ENCODE peak calls at places on chromosomes 12 and 14, in ten cellular contexts. One of them, this sample, is unnamed. For H3K4me1, the result is how much of the 10 kb centered on the place peaks cover.

GRCh38 chr14:76715927-76716200 is 45.4 kb upstream of the VASH1 start:
- DNase-seq in breast epithelium: no peak
- DNase-seq in stomach: no peak
- DNase-seq in left ventricle myocardium inferior: no peak
- DNase-seq in PC-3: no peak
- DNase-seq in H9: no peak
- DNase-seq in body of pancreas: no peak
- DNase-seq in upper lobe of right lung: no peak
- DNase-seq in hepatocyte: no peak
- DNase-seq in pancreas: no peak
- DNase-seq in this sample: no peak

GRCh38 chr12:69885656-69886055 is 60.6 kb downstream of the MYRFL start:
- DNase-seq in breast epithelium: no peak
- DNase-seq in stomach: no peak
- DNase-seq in left ventricle myocardium inferior: no peak
- DNase-seq in PC-3: no peak
- DNase-seq in H9: no peak
- DNase-seq in body of pancreas: no peak
- DNase-seq in upper lobe of right lung: no peak
- DNase-seq in hepatocyte: no peak
- DNase-seq in pancreas: no peak
- DNase-seq in this sample: no peak

GRCh38 chr14:43001729-43002128 is 1395.1 kb downstream of the LRFN5 start:
- DNase-seq in breast epithelium: no peak
- DNase-seq in stomach: no peak
- DNase-seq in left ventricle myocardium inferior: no peak
- DNase-seq in PC-3: no peak
- DNase-seq in H9: no peak
- DNase-seq in body of pancreas: no peak
- DNase-seq in upper lobe of right lung: no peak
- DNase-seq in hepatocyte: no peak
- DNase-seq in pancreas: no peak
- DNase-seq in this sample: no peak

GRCh38 chr14:65472189-65472588 is 59.7 kb downstream of the FUT8 start:
- DNase-seq in breast epithelium: no peak
- DNase-seq in stomach: no peak
- DNase-seq in left ventricle myocardium inferior: no peak
- DNase-seq in PC-3: no peak
- DNase-seq in H9: peak
- DNase-seq in body of pancreas: no peak
- DNase-seq in upper lobe of right lung: no peak
- DNase-seq in hepatocyte: no peak
- DNase-seq in pancreas: no peak
- DNase-seq in this sample: peak

GRCh38 chr14:71554323-71554722 is 377.9 kb upstream of the RGS6 start:
- DNase-seq in breast epithelium: no peak
- DNase-seq in stomach: no peak
- DNase-seq in left ventricle myocardium inferior: no peak
- DNase-seq in PC-3: no peak
- DNase-seq in H9: no peak
- DNase-seq in body of pancreas: no peak
- DNase-seq in upper lobe of right lung: no peak
- DNase-seq in hepatocyte: no peak
- DNase-seq in pancreas: no peak
- DNase-seq in this sample: no peak

GRCh38 chr12:69999561-69999960 is 174.5 kb downstream of the MYRFL start:
- DNase-seq in breast epithelium: no peak
- DNase-seq in stomach: no peak
- DNase-seq in left ventricle myocardium inferior: no peak
- DNase-seq in PC-3: no peak
- DNase-seq in H9: no peak
- DNase-seq in body of pancreas: no peak
- DNase-seq in upper lobe of right lung: no peak
- DNase-seq in hepatocyte: no peak
- DNase-seq in pancreas: no peak
- DNase-seq in this sample: no peak

GRCh38 chr12:7060353-7060954 is at the start of gene C1S:
- DNase-seq in breast epithelium: no peak
- DNase-seq in stomach: peak
- DNase-seq in left ventricle myocardium inferior: peak
- DNase-seq in PC-3: peak
- DNase-seq in H9: peak
- DNase-seq in body of pancreas: peak
- DNase-seq in upper lobe of right lung: peak
- DNase-seq in hepatocyte: peak
- DNase-seq in pancreas: peak
- DNase-seq in this sample: peak

GRCh38 chr14:68446243-68447040 is 346.4 kb downstream of the ZFP36L1 start:
- DNase-seq in breast epithelium: no peak
- DNase-seq in stomach: no peak
- DNase-seq in left ventricle myocardium inferior: no peak
- DNase-seq in PC-3: peak
- DNase-seq in H9: no peak
- DNase-seq in body of pancreas: no peak
- DNase-seq in upper lobe of right lung: no peak
- DNase-seq in hepatocyte: no peak
- DNase-seq in pancreas: no peak
- DNase-seq in this sample: no peak

GRCh38 chr14:34181308-34181707 is 230.4 kb upstream of the EGLN3 start:
- DNase-seq in breast epithelium: no peak
- DNase-seq in stomach: no peak
- DNase-seq in left ventricle myocardium inferior: no peak
- DNase-seq in PC-3: no peak
- DNase-seq in H9: no peak
- DNase-seq in body of pancreas: no peak
- DNase-seq in upper lobe of right lung: no peak
- DNase-seq in hepatocyte: no peak
- DNase-seq in pancreas: no peak
- DNase-seq in this sample: no peak

GRCh38 chr12:724194-724855 is 28.1 kb upstream of the WNK1 start:
- DNase-seq in breast epithelium: no peak
- DNase-seq in stomach: no peak
- DNase-seq in left ventricle myocardium inferior: no peak
- DNase-seq in PC-3: peak
- DNase-seq in H9: peak
- DNase-seq in body of pancreas: peak
- DNase-seq in upper lobe of right lung: no peak
- DNase-seq in hepatocyte: no peak
- DNase-seq in pancreas: no peak
- DNase-seq in this sample: peak

GRCh38 chr14:22845821-22846625 is 9.6 kb downstream of the MMP14 start:
- DNase-seq in breast epithelium: no peak
- DNase-seq in stomach: no peak
- DNase-seq in left ventricle myocardium inferior: no peak
- DNase-seq in PC-3: no peak
- DNase-seq in H9: no peak
- DNase-seq in body of pancreas: no peak
- DNase-seq in upper lobe of right lung: peak
- DNase-seq in hepatocyte: no peak
- DNase-seq in pancreas: no peak
- DNase-seq in this sample: no peak

GRCh38 chr12:68364893-68365725 is 32.9 kb upstream of the MDM1 start:
- DNase-seq in breast epithelium: peak
- DNase-seq in stomach: peak
- DNase-seq in left ventricle myocardium inferior: peak
- DNase-seq in PC-3: peak
- DNase-seq in H9: peak
- DNase-seq in body of pancreas: peak
- DNase-seq in upper lobe of right lung: peak
- DNase-seq in hepatocyte: peak
- DNase-seq in pancreas: peak
- DNase-seq in this sample: peak

GRCh38 chr12:76284816-76285750 is 63.1 kb downstream of the BBS10 start:
- DNase-seq in breast epithelium: no peak
- DNase-seq in stomach: no peak
- DNase-seq in left ventricle myocardium inferior: no peak
- DNase-seq in PC-3: peak
- DNase-seq in H9: peak
- DNase-seq in body of pancreas: no peak
- DNase-seq in upper lobe of right lung: no peak
- DNase-seq in hepatocyte: peak
- DNase-seq in pancreas: no peak
- DNase-seq in this sample: no peak

GRCh38 chr14:38762845-38763244 is 340.2 kb downstream of the SEC23A start:
- DNase-seq in breast epithelium: no peak
- DNase-seq in stomach: no peak
- DNase-seq in left ventricle myocardium inferior: no peak
- DNase-seq in PC-3: no peak
- DNase-seq in H9: no peak
- DNase-seq in body of pancreas: no peak
- DNase-seq in upper lobe of right lung: no peak
- DNase-seq in hepatocyte: no peak
- DNase-seq in pancreas: no peak
- DNase-seq in this sample: no peak

GRCh38 chr12:83827860-83828259 is 1084.7 kb downstream of the SLC6A15 start:
- DNase-seq in breast epithelium: no peak
- DNase-seq in stomach: no peak
- DNase-seq in left ventricle myocardium inferior: no peak
- DNase-seq in PC-3: peak
- DNase-seq in H9: peak
- DNase-seq in body of pancreas: no peak
- DNase-seq in upper lobe of right lung: no peak
- DNase-seq in hepatocyte: peak
- DNase-seq in pancreas: no peak
- DNase-seq in this sample: peak
- TF ChIP-seq CTCF in breast epithelium: no peak
- TF ChIP-seq CTCF in stomach: no peak
- TF ChIP-seq CTCF in left ventricle myocardium inferior: no peak
- TF ChIP-seq CTCF in PC-3: peak
- TF ChIP-seq CTCF in H9: peak
- TF ChIP-seq CTCF in body of pancreas: no peak
- TF ChIP-seq CTCF in upper lobe of right lung: no peak
- TF ChIP-seq CTCF in hepatocyte: peak
- TF ChIP-seq CTCF in pancreas: no peak
- TF ChIP-seq CTCF in this sample: no peak

GRCh38 chr14:75067212-75067611 is 2.2 kb upstream of the ZC2HC1C start:
- DNase-seq in breast epithelium: no peak
- DNase-seq in stomach: no peak
- DNase-seq in left ventricle myocardium inferior: no peak
- DNase-seq in PC-3: no peak
- DNase-seq in H9: no peak
- DNase-seq in body of pancreas: no peak
- DNase-seq in upper lobe of right lung: no peak
- DNase-seq in hepatocyte: no peak
- DNase-seq in pancreas: no peak
- DNase-seq in this sample: no peak

GRCh38 chr14:75068294-75069020 is 984 bp upstream of the ZC2HC1C start:
- DNase-seq in breast epithelium: no peak
- DNase-seq in stomach: no peak
- DNase-seq in left ventricle myocardium inferior: no peak
- DNase-seq in PC-3: no peak
- DNase-seq in H9: no peak
- DNase-seq in body of pancreas: no peak
- DNase-seq in upper lobe of right lung: no peak
- DNase-seq in hepatocyte: no peak
- DNase-seq in pancreas: no peak
- DNase-seq in this sample: peak

GRCh38 chr14:75069021-75069810 is at the start of gene ZC2HC1C:
- DNase-seq in breast epithelium: peak
- DNase-seq in stomach: peak
- DNase-seq in left ventricle myocardium inferior: peak
- DNase-seq in PC-3: peak
- DNase-seq in H9: peak
- DNase-seq in body of pancreas: peak
- DNase-seq in upper lobe of right lung: peak
- DNase-seq in hepatocyte: peak
- DNase-seq in pancreas: peak
- DNase-seq in this sample: peak

GRCh38 chr14:75070383-75070782 is 942 bp downstream of the ZC2HC1C start:
- DNase-seq in breast epithelium: peak
- DNase-seq in stomach: no peak
- DNase-seq in left ventricle myocardium inferior: no peak
- DNase-seq in PC-3: no peak
- DNase-seq in H9: no peak
- DNase-seq in body of pancreas: peak
- DNase-seq in upper lobe of right lung: no peak
- DNase-seq in hepatocyte: no peak
- DNase-seq in pancreas: peak
- DNase-seq in this sample: no peak

DNA sequence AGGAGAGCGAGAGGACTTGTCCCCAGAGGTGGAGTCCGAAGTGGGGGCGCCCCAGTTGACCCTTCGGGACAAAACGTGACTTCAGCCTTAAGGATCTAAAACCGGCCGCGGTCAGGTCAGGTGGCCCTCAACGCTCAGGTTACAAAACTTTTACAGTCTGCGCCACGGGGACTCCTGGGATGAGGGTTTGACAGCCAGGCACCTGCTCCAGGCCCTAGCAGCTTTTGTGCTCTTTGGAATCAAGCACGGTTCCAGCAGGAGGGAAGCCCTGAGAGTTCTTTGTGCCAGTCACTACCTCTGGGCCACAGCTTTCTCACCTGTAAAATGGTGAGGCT is 337 bp downstream of the ZC2HC1C start:
- DNase-seq in breast epithelium: no peak
- DNase-seq in stomach: no peak
- DNase-seq in left ventricle myocardium inferior: no peak
- DNase-seq in PC-3: no peak
- DNase-seq in H9: no peak
- DNase-seq in body of pancreas: no peak
- DNase-seq in upper lobe of right lung: no peak
- DNase-seq in hepatocyte: no peak
- DNase-seq in pancreas: no peak
- DNase-seq in this sample: no peak
- H3K27ac ChIP-seq in breast epithelium: peak
- H3K27ac ChIP-seq in stomach: peak
- H3K27ac ChIP-seq in left ventricle myocardium inferior: peak
- H3K27ac ChIP-seq in PC-3: peak
- H3K27ac ChIP-seq in H9: no peak
- H3K27ac ChIP-seq in body of pancreas: peak
- H3K27ac ChIP-seq in upper lobe of right lung: peak
- H3K27ac ChIP-seq in hepatocyte: peak
- H3K27ac ChIP-seq in pancreas: peak
- H3K27ac ChIP-seq in this sample: peak

DNA sequence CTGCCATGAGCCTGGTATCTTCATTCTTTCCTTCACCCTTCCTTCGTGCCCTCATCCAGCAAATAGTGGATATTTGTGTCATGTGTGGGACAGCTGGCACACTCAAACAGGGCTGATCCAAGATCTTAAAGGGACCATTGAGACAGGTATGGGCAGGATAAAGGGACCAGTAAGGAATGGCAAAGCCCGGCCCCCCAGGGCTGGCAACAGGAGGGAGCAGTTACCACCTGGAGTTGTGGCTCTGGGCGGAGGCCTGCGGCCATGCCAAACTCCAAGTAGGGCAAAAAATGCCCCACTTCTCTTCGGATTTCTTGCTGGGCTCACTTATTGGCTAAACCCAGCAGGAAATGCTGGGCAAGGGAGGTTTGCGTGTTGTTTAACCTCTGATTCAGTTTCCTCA is 2.1 kb downstream of the OGFOD2 start:
- DNase-seq in breast epithelium: no peak
- DNase-seq in stomach: no peak
- DNase-seq in left ventricle myocardium inferior: no peak
- DNase-seq in PC-3: no peak
- DNase-seq in H9: no peak
- DNase-seq in body of pancreas: no peak
- DNase-seq in upper lobe of right lung: no peak
- DNase-seq in hepatocyte: no peak
- DNase-seq in pancreas: no peak
- DNase-seq in this sample: no peak
- H3K4me1 ChIP-seq in breast epithelium: under half
- H3K4me1 ChIP-seq in stomach: half or more
- H3K4me1 ChIP-seq in left ventricle myocardium inferior: half or more
- H3K4me1 ChIP-seq in PC-3: under half
- H3K4me1 ChIP-seq in H9: under half
- H3K4me1 ChIP-seq in body of pancreas: half or more
- H3K4me1 ChIP-seq in upper lobe of right lung: under half
- H3K4me1 ChIP-seq in hepatocyte: under half
- H3K4me1 ChIP-seq in pancreas: under half
- H3K4me1 ChIP-seq in this sample: under half

GRCh38 chr12:50082644-50083043 is 2.5 kb upstream of the SMARCD1 start:
- DNase-seq in breast epithelium: no peak
- DNase-seq in stomach: no peak
- DNase-seq in left ventricle myocardium inferior: no peak
- DNase-seq in PC-3: no peak
- DNase-seq in H9: no peak
- DNase-seq in body of pancreas: no peak
- DNase-seq in upper lobe of right lung: no peak
- DNase-seq in hepatocyte: peak
- DNase-seq in pancreas: no peak
- DNase-seq in this sample: no peak
- TF ChIP-seq CTCF in breast epithelium: no peak
- TF ChIP-seq CTCF in stomach: no peak
- TF ChIP-seq CTCF in left ventricle myocardium inferior: no peak
- TF ChIP-seq CTCF in PC-3: no peak
- TF ChIP-seq CTCF in H9: no peak
- TF ChIP-seq CTCF in body of pancreas: no peak
- TF ChIP-seq CTCF in upper lobe of right lung: no peak
- TF ChIP-seq CTCF in hepatocyte: no peak
- TF ChIP-seq CTCF in pancreas: no peak
- TF ChIP-seq CTCF in this sample: no peak

This sample was measured in cardiac muscle cell.